ENCODE peak calls at places on chromosomes 12 and 14, in eight cellular contexts. V is HCT116, H is tibial nerve, K is A673, T is hepatocyte, Z is K562, J is uterus, D is ovary. G is an unnamed sample.
A peak's percentile ranks its signal among the peaks of the same experiment; 100 is the strongest.

GRCh38 chr12:101563197-101563596 is 31.6 kb upstream of the MYBPC1 start:
- DNase-seq in V (no peak), H (no peak), K (no peak), T (no peak), Z (no peak), J (no peak), D (no peak), G (no peak)

GRCh38 chr14:29926701-29927595 is 699 bp downstream of the PRKD1 start:
- DNase-seq in V (no peak), H (no peak), K (peak; percentile 24), T (peak; percentile 79), Z (peak; percentile 13), J (peak; percentile 40), D (no peak), G (peak; percentile 65)

GRCh38 chr14:21476526-21476924 is 234 bp downstream of the RAB2B start:
- DNase-seq in V (no peak), H (peak; percentile 69), K (no peak), T (peak; percentile 93), Z (peak; percentile 79), J (no peak), D (peak; percentile 87), G (peak; percentile 85)

GRCh38 chr12:106311139-106311538 is 8.6 kb downstream of the TCP11L2 start:
- DNase-seq in V (no peak), H (no peak), K (no peak), T (no peak), Z (no peak), J (no peak), D (no peak), G (no peak)

GRCh38 chr12:48881652-48882324 is 16.1 kb upstream of the RND1 start:
- DNase-seq in V (no peak), H (no peak), K (no peak), T (no peak), Z (no peak), J (no peak), D (no peak), G (no peak)

GRCh38 chr14:103146141-103146709 is 23.0 kb downstream of the TNFAIP2 start:
- DNase-seq in V (no peak), H (no peak), K (no peak), T (no peak), Z (no peak), J (no peak), D (no peak), G (no peak)

GRCh38 chr14:75982724-75983358 is 1.0 kb upstream of the TGFB3 start:
- DNase-seq in V (no peak), H (peak; percentile 27), K (peak; percentile 82), T (no peak), Z (no peak), J (peak; percentile 72), D (peak; percentile 85), G (no peak)

GRCh38 chr14:99354166-99354875 is 82.3 kb upstream of the BCL11B start:
- DNase-seq in V (no peak), H (no peak), K (no peak), T (no peak), Z (no peak), J (no peak), D (no peak), G (no peak)

GRCh38 chr14:53412819-53413664 is 259.9 kb upstream of the DDHD1 start:
- DNase-seq in V (no peak), H (no peak), K (peak; percentile 25), T (no peak), Z (no peak), J (no peak), D (no peak), G (no peak)

GRCh38 chr14:59306775-59307174 is 118.3 kb downstream of the DAAM1 start:
- DNase-seq in V (no peak), H (no peak), K (no peak), T (no peak), Z (no peak), J (no peak), D (no peak), G (no peak)

GRCh38 chr14:91417983-91418386 is 365 bp upstream of the CCDC88C start:
- DNase-seq in V (peak; percentile 32), H (no peak), K (peak; percentile 84), T (peak; percentile 78), Z (peak; percentile 86), J (no peak), D (peak; percentile 35), G (no peak)

GRCh38 chr14:20671597-20672283 is 12.6 kb upstream of the RNASE4 start:
- DNase-seq in V (no peak), H (no peak), K (no peak), T (no peak), Z (no peak), J (no peak), D (no peak), G (no peak)

GRCh38 chr12:5827591-5827990 is 117.5 kb downstream of the ANO2 start:
- DNase-seq in V (no peak), H (no peak), K (peak; percentile 4), T (no peak), Z (no peak), J (no peak), D (no peak), G (no peak)

GRCh38 chr12:131473261-131473660 is 237.6 kb upstream of the SFSWAP start:
- DNase-seq in V (no peak), H (no peak), K (no peak), T (no peak), Z (no peak), J (no peak), D (no peak), G (no peak)

GRCh38 chr14:72142328-72142727 is 210.1 kb downstream of the RGS6 start:
- DNase-seq in V (no peak), H (no peak), K (peak; percentile 4), T (no peak), Z (no peak), J (no peak), D (no peak), G (no peak)

GRCh38 chr14:71628433-71628832 is 303.8 kb upstream of the RGS6 start:
- DNase-seq in V (no peak), H (no peak), K (peak; percentile 51), T (no peak), Z (no peak), J (no peak), D (no peak), G (no peak)

GRCh38 chr12:51926718-51927117 is 19.4 kb downstream of the ACVRL1 start:
- DNase-seq in V (peak; percentile 48), H (no peak), K (peak; percentile 54), T (peak; percentile 64), Z (peak; percentile 48), J (no peak), D (no peak), G (no peak)

GRCh38 chr12:77343291-77343690 is 277.9 kb upstream of the E2F7 start:
- DNase-seq in V (no peak), H (no peak), K (no peak), T (no peak), Z (no peak), J (no peak), D (no peak), G (no peak)

GRCh38 chr12:124386059-124386458 is 91.2 kb downstream of the RFLNA start:
- DNase-seq in V (no peak), H (no peak), K (no peak), T (no peak), Z (no peak), J (peak; percentile 46), D (peak; percentile 64), G (no peak)

GRCh38 chr12:68042212-68042699 is 53.0 kb downstream of the IFNG-AS1 start:
- DNase-seq in V (no peak), H (no peak), K (no peak), T (no peak), Z (no peak), J (no peak), D (no peak), G (no peak)
- TF ChIP-seq CTCF in V (no peak), H (no peak), K (no peak), T (no peak), Z (no peak), J (no peak), D (no peak), G (no peak)

GRCh38 chr12:2297658-2298057 is 244.9 kb downstream of the CACNA1C start:
- DNase-seq in V (no peak), H (no peak), K (no peak), T (no peak), Z (no peak), J (no peak), D (no peak), G (no peak)
- H3K4me1 ChIP-seq in V (no peaks in the 10 kb centered on the region), H (peaks cover 22% of the 10 kb centered on the region), K (peaks cover 5% of the 10 kb centered on the region), T (peaks cover 11% of the 10 kb centered on the region), Z (no peaks in the 10 kb centered on the region), J (no peaks in the 10 kb centered on the region), D (peaks cover 12% of the 10 kb centered on the region), G (peaks cover 78% of the 10 kb centered on the region)

GRCh38 chr14:28773917-28774691 is 7.5 kb downstream of the FOXG1 start:
- DNase-seq in V (no peak), H (no peak), K (peak; percentile 64), T (peak; percentile 37), Z (no peak), J (no peak), D (no peak), G (no peak)

GRCh38 chr14:28771168-28771567 is 4.6 kb downstream of the FOXG1 start:
- DNase-seq in V (no peak), H (no peak), K (no peak), T (no peak), Z (no peak), J (no peak), D (no peak), G (no peak)

GRCh38 chr14:28773176-28773575 is 6.6 kb downstream of the FOXG1 start:
- DNase-seq in V (no peak), H (no peak), K (no peak), T (no peak), Z (no peak), J (no peak), D (no peak), G (no peak)

GRCh38 chr14:28770574-28770973 is 4.0 kb downstream of the FOXG1 start:
- DNase-seq in V (no peak), H (no peak), K (no peak), T (no peak), Z (no peak), J (no peak), D (no peak), G (no peak)

GRCh38 chr14:28772613-28773012 is 6.0 kb downstream of the FOXG1 start:
- DNase-seq in V (no peak), H (no peak), K (no peak), T (no peak), Z (no peak), J (no peak), D (no peak), G (no peak)
- H3K27me3 ChIP-seq in V (no peaks in the 10 kb centered on the region), H (peaks cover 9% of the 10 kb centered on the region), K (peaks cover 100% of the 10 kb centered on the region), T (peaks cover 100% of the 10 kb centered on the region), Z (no peaks in the 10 kb centered on the region), J (peaks cover 92% of the 10 kb centered on the region), D (no peaks in the 10 kb centered on the region), G (peaks cover 28% of the 10 kb centered on the region)

DNA sequence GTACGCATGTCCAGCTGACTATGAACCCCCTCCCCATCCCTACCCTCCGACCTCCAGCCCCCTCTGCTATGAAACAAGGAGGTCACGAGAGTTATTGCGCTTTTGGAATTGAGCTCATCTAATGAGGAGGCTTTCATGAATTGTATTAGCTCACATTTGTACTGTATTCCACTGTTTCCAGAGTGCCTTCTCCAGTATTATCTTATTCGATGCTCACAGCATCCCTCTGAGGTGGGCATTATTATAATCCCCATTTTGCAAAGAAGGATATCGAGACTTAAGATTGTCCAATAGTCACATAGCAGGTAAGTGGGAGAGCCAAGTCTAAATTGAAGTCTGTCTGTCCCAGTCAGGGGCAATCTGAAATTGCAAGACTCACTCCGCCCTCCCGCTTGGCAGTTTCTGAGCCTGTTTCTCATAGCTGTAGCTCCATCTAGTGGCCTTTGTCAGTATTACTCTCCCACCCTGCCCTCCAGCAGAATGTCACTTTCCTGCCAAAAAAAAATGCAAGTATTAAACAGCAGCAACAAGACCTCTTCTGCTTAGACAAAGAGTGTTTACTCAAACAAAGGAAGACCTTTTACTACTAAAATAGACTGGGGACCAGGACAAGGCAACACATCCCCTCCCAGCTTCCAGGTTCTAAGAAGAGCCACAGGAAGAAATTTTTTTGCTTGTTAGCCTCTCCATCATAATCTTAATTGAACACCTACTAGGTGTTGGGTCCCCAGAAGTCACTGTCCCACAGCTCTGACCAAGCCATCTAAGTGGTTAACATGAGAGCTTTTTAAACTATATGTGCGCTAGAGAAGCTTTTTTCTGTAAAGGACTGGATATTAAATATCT is 48.6 kb upstream of the TMEM233 start:
- DNase-seq in V (peak; percentile 61), H (peak; percentile 38), K (peak; percentile 82), T (peak; percentile 86), Z (peak; percentile 84), J (peak; percentile 43), D (peak; percentile 46), G (peak; percentile 69)
- TF ChIP-seq CTCF in V (peak; percentile 83), H (peak; percentile 75), K (peak; percentile 89), T (peak; percentile 83), Z (peak; percentile 75), J (peak; percentile 65), D (peak; percentile 48), G (peak; percentile 78)